ENCODE peak calls at places on chromosomes 6 and 20, in seven cellular contexts. One of them, this sample, is unnamed.

GRCh38 chr20:7415427-7415826 is 524.8 kb downstream of the HAO1 start:
- DNase-seq in activated naive CD8-positive, alpha-beta T cell treated with anti-CD3 and anti-CD28 coated beads, Interleukin-2, amount 50 U/mL, for 16 hours: no peak
- DNase-seq in stimulated activated effector memory CD8-positive, alpha-beta T cell treated with anti-CD3 and anti-CD28 coated beads, Interleukin-12 subunit alpha, Interleukin-12 subunit beta, amount 100 ng/mL, for 72 hours: no peak
- DNase-seq in DND-41: no peak
- DNase-seq in activated gamma-delta T cell: no peak
- DNase-seq in CD8-positive, alpha-beta memory T cell: no peak
- DNase-seq in GDM1: no peak
- DNase-seq in this sample: no peak

GRCh38 chr20:51042657-51043247 is 19.8 kb upstream of the KCNG1 start:
- DNase-seq in stimulated activated effector memory CD8-positive, alpha-beta T cell treated with anti-CD3 and anti-CD28 coated beads, Interleukin-12 subunit alpha, Interleukin-12 subunit beta, amount 100 ng/mL, for 72 hours: no peak
- DNase-seq in activated naive CD8-positive, alpha-beta T cell treated with anti-CD3 and anti-CD28 coated beads, Interleukin-2, amount 50 U/mL, for 16 hours: no peak
- DNase-seq in GDM1: no peak
- DNase-seq in DND-41: no peak
- DNase-seq in activated gamma-delta T cell: no peak
- DNase-seq in CD8-positive, alpha-beta memory T cell: no peak
- DNase-seq in this sample: no peak

GRCh38 chr6:157049126-157049525 is 271.9 kb downstream of the ARID1B start:
- DNase-seq in CD8-positive, alpha-beta memory T cell: no peak
- DNase-seq in activated gamma-delta T cell: no peak
- DNase-seq in stimulated activated effector memory CD8-positive, alpha-beta T cell treated with anti-CD3 and anti-CD28 coated beads, Interleukin-12 subunit alpha, Interleukin-12 subunit beta, amount 100 ng/mL, for 72 hours: no peak
- DNase-seq in GDM1: no peak
- DNase-seq in activated naive CD8-positive, alpha-beta T cell treated with anti-CD3 and anti-CD28 coated beads, Interleukin-2, amount 50 U/mL, for 16 hours: no peak
- DNase-seq in DND-41: no peak
- DNase-seq in this sample: no peak

GRCh38 chr6:16585805-16586204 is 175.5 kb downstream of the ATXN1 start:
- DNase-seq in stimulated activated effector memory CD8-positive, alpha-beta T cell treated with anti-CD3 and anti-CD28 coated beads, Interleukin-12 subunit alpha, Interleukin-12 subunit beta, amount 100 ng/mL, for 72 hours: no peak
- DNase-seq in activated gamma-delta T cell: no peak
- DNase-seq in activated naive CD8-positive, alpha-beta T cell treated with anti-CD3 and anti-CD28 coated beads, Interleukin-2, amount 50 U/mL, for 16 hours: no peak
- DNase-seq in DND-41: no peak
- DNase-seq in GDM1: no peak
- DNase-seq in CD8-positive, alpha-beta memory T cell: no peak
- DNase-seq in this sample: no peak

GRCh38 chr6:18265787-18266523 is 1.6 kb upstream of the DEK start:
- DNase-seq in activated gamma-delta T cell: no peak
- DNase-seq in stimulated activated effector memory CD8-positive, alpha-beta T cell treated with anti-CD3 and anti-CD28 coated beads, Interleukin-12 subunit alpha, Interleukin-12 subunit beta, amount 100 ng/mL, for 72 hours: no peak
- DNase-seq in GDM1: no peak
- DNase-seq in CD8-positive, alpha-beta memory T cell: no peak
- DNase-seq in DND-41: peak
- DNase-seq in activated naive CD8-positive, alpha-beta T cell treated with anti-CD3 and anti-CD28 coated beads, Interleukin-2, amount 50 U/mL, for 16 hours: no peak
- DNase-seq in this sample: no peak

GRCh38 chr6:168152306-168152963 is 73.4 kb upstream of the FRMD1 start:
- DNase-seq in stimulated activated effector memory CD8-positive, alpha-beta T cell treated with anti-CD3 and anti-CD28 coated beads, Interleukin-12 subunit alpha, Interleukin-12 subunit beta, amount 100 ng/mL, for 72 hours: no peak
- DNase-seq in activated naive CD8-positive, alpha-beta T cell treated with anti-CD3 and anti-CD28 coated beads, Interleukin-2, amount 50 U/mL, for 16 hours: no peak
- DNase-seq in GDM1: no peak
- DNase-seq in CD8-positive, alpha-beta memory T cell: no peak
- DNase-seq in DND-41: no peak
- DNase-seq in activated gamma-delta T cell: no peak
- DNase-seq in this sample: no peak

GRCh38 chr6:123016431-123017110 is 20.5 kb downstream of the CLVS2 start:
- DNase-seq in CD8-positive, alpha-beta memory T cell: no peak
- DNase-seq in GDM1: no peak
- DNase-seq in stimulated activated effector memory CD8-positive, alpha-beta T cell treated with anti-CD3 and anti-CD28 coated beads, Interleukin-12 subunit alpha, Interleukin-12 subunit beta, amount 100 ng/mL, for 72 hours: no peak
- DNase-seq in activated gamma-delta T cell: no peak
- DNase-seq in activated naive CD8-positive, alpha-beta T cell treated with anti-CD3 and anti-CD28 coated beads, Interleukin-2, amount 50 U/mL, for 16 hours: no peak
- DNase-seq in DND-41: no peak
- DNase-seq in this sample: no peak

GRCh38 chr6:114282268-114282667 is 60.6 kb downstream of the HS3ST5 start:
- DNase-seq in activated naive CD8-positive, alpha-beta T cell treated with anti-CD3 and anti-CD28 coated beads, Interleukin-2, amount 50 U/mL, for 16 hours: no peak
- DNase-seq in CD8-positive, alpha-beta memory T cell: no peak
- DNase-seq in GDM1: no peak
- DNase-seq in stimulated activated effector memory CD8-positive, alpha-beta T cell treated with anti-CD3 and anti-CD28 coated beads, Interleukin-12 subunit alpha, Interleukin-12 subunit beta, amount 100 ng/mL, for 72 hours: no peak
- DNase-seq in DND-41: no peak
- DNase-seq in activated gamma-delta T cell: no peak
- DNase-seq in this sample: no peak

GRCh38 chr20:49356676-49357075 is 78.8 kb upstream of the ZNFX1 start:
- DNase-seq in GDM1: no peak
- DNase-seq in activated gamma-delta T cell: no peak
- DNase-seq in DND-41: no peak
- DNase-seq in activated naive CD8-positive, alpha-beta T cell treated with anti-CD3 and anti-CD28 coated beads, Interleukin-2, amount 50 U/mL, for 16 hours: no peak
- DNase-seq in CD8-positive, alpha-beta memory T cell: no peak
- DNase-seq in stimulated activated effector memory CD8-positive, alpha-beta T cell treated with anti-CD3 and anti-CD28 coated beads, Interleukin-12 subunit alpha, Interleukin-12 subunit beta, amount 100 ng/mL, for 72 hours: no peak
- DNase-seq in this sample: no peak

GRCh38 chr6:154901856-154902552 is 93.1 kb upstream of the TIAM2 start:
- DNase-seq in activated gamma-delta T cell: no peak
- DNase-seq in GDM1: no peak
- DNase-seq in CD8-positive, alpha-beta memory T cell: no peak
- DNase-seq in activated naive CD8-positive, alpha-beta T cell treated with anti-CD3 and anti-CD28 coated beads, Interleukin-2, amount 50 U/mL, for 16 hours: no peak
- DNase-seq in stimulated activated effector memory CD8-positive, alpha-beta T cell treated with anti-CD3 and anti-CD28 coated beads, Interleukin-12 subunit alpha, Interleukin-12 subunit beta, amount 100 ng/mL, for 72 hours: no peak
- DNase-seq in DND-41: no peak
- DNase-seq in this sample: no peak

GRCh38 chr20:36085686-36086267 is 68.8 kb upstream of the EPB41L1 start:
- DNase-seq in DND-41: no peak
- DNase-seq in stimulated activated effector memory CD8-positive, alpha-beta T cell treated with anti-CD3 and anti-CD28 coated beads, Interleukin-12 subunit alpha, Interleukin-12 subunit beta, amount 100 ng/mL, for 72 hours: no peak
- DNase-seq in CD8-positive, alpha-beta memory T cell: no peak
- DNase-seq in GDM1: no peak
- DNase-seq in activated gamma-delta T cell: no peak
- DNase-seq in activated naive CD8-positive, alpha-beta T cell treated with anti-CD3 and anti-CD28 coated beads, Interleukin-2, amount 50 U/mL, for 16 hours: no peak
- DNase-seq in this sample: no peak

GRCh38 chr20:62652051-62652893 is 10.0 kb downstream of the SLCO4A1 start:
- DNase-seq in CD8-positive, alpha-beta memory T cell: peak
- DNase-seq in activated naive CD8-positive, alpha-beta T cell treated with anti-CD3 and anti-CD28 coated beads, Interleukin-2, amount 50 U/mL, for 16 hours: no peak
- DNase-seq in activated gamma-delta T cell: no peak
- DNase-seq in stimulated activated effector memory CD8-positive, alpha-beta T cell treated with anti-CD3 and anti-CD28 coated beads, Interleukin-12 subunit alpha, Interleukin-12 subunit beta, amount 100 ng/mL, for 72 hours: peak
- DNase-seq in GDM1: no peak
- DNase-seq in DND-41: no peak
- DNase-seq in this sample: peak

GRCh38 chr20:54132612-54133433 is 41.0 kb downstream of the CYP24A1 start:
- DNase-seq in CD8-positive, alpha-beta memory T cell: no peak
- DNase-seq in GDM1: no peak
- DNase-seq in activated naive CD8-positive, alpha-beta T cell treated with anti-CD3 and anti-CD28 coated beads, Interleukin-2, amount 50 U/mL, for 16 hours: no peak
- DNase-seq in DND-41: no peak
- DNase-seq in activated gamma-delta T cell: no peak
- DNase-seq in stimulated activated effector memory CD8-positive, alpha-beta T cell treated with anti-CD3 and anti-CD28 coated beads, Interleukin-12 subunit alpha, Interleukin-12 subunit beta, amount 100 ng/mL, for 72 hours: no peak
- DNase-seq in this sample: no peak

GRCh38 chr6:111591370-111591900 is 14.2 kb downstream of the TRAF3IP2 start:
- DNase-seq in GDM1: no peak
- DNase-seq in CD8-positive, alpha-beta memory T cell: no peak
- DNase-seq in activated naive CD8-positive, alpha-beta T cell treated with anti-CD3 and anti-CD28 coated beads, Interleukin-2, amount 50 U/mL, for 16 hours: no peak
- DNase-seq in DND-41: no peak
- DNase-seq in activated gamma-delta T cell: no peak
- DNase-seq in stimulated activated effector memory CD8-positive, alpha-beta T cell treated with anti-CD3 and anti-CD28 coated beads, Interleukin-12 subunit alpha, Interleukin-12 subunit beta, amount 100 ng/mL, for 72 hours: no peak
- DNase-seq in this sample: no peak

GRCh38 chr6:170253226-170253909 is 37.5 kb downstream of the DLL1 start:
- DNase-seq in activated gamma-delta T cell: no peak
- DNase-seq in stimulated activated effector memory CD8-positive, alpha-beta T cell treated with anti-CD3 and anti-CD28 coated beads, Interleukin-12 subunit alpha, Interleukin-12 subunit beta, amount 100 ng/mL, for 72 hours: no peak
- DNase-seq in DND-41: no peak
- DNase-seq in GDM1: no peak
- DNase-seq in CD8-positive, alpha-beta memory T cell: no peak
- DNase-seq in activated naive CD8-positive, alpha-beta T cell treated with anti-CD3 and anti-CD28 coated beads, Interleukin-2, amount 50 U/mL, for 16 hours: no peak
- DNase-seq in this sample: no peak

GRCh38 chr6:14770572-14770971 is 475.3 kb upstream of the JARID2 start:
- DNase-seq in DND-41: no peak
- DNase-seq in stimulated activated effector memory CD8-positive, alpha-beta T cell treated with anti-CD3 and anti-CD28 coated beads, Interleukin-12 subunit alpha, Interleukin-12 subunit beta, amount 100 ng/mL, for 72 hours: no peak
- DNase-seq in GDM1: no peak
- DNase-seq in CD8-positive, alpha-beta memory T cell: no peak
- DNase-seq in activated gamma-delta T cell: no peak
- DNase-seq in activated naive CD8-positive, alpha-beta T cell treated with anti-CD3 and anti-CD28 coated beads, Interleukin-2, amount 50 U/mL, for 16 hours: no peak
- DNase-seq in this sample: no peak

GRCh38 chr6:86142326-86142725 is 499.6 kb upstream of the SYNCRIP start:
- DNase-seq in CD8-positive, alpha-beta memory T cell: no peak
- DNase-seq in activated naive CD8-positive, alpha-beta T cell treated with anti-CD3 and anti-CD28 coated beads, Interleukin-2, amount 50 U/mL, for 16 hours: no peak
- DNase-seq in DND-41: no peak
- DNase-seq in activated gamma-delta T cell: no peak
- DNase-seq in stimulated activated effector memory CD8-positive, alpha-beta T cell treated with anti-CD3 and anti-CD28 coated beads, Interleukin-12 subunit alpha, Interleukin-12 subunit beta, amount 100 ng/mL, for 72 hours: no peak
- DNase-seq in GDM1: no peak
- DNase-seq in this sample: no peak

GRCh38 chr6:105482227-105482839 is 79.5 kb upstream of the PREP start:
- DNase-seq in CD8-positive, alpha-beta memory T cell: no peak
- DNase-seq in activated gamma-delta T cell: no peak
- DNase-seq in stimulated activated effector memory CD8-positive, alpha-beta T cell treated with anti-CD3 and anti-CD28 coated beads, Interleukin-12 subunit alpha, Interleukin-12 subunit beta, amount 100 ng/mL, for 72 hours: no peak
- DNase-seq in DND-41: peak
- DNase-seq in GDM1: no peak
- DNase-seq in activated naive CD8-positive, alpha-beta T cell treated with anti-CD3 and anti-CD28 coated beads, Interleukin-2, amount 50 U/mL, for 16 hours: no peak
- DNase-seq in this sample: no peak

GRCh38 chr6:22575190-22575589 is 5.8 kb downstream of the HDGFL1 start:
- DNase-seq in DND-41: no peak
- DNase-seq in activated naive CD8-positive, alpha-beta T cell treated with anti-CD3 and anti-CD28 coated beads, Interleukin-2, amount 50 U/mL, for 16 hours: no peak
- DNase-seq in stimulated activated effector memory CD8-positive, alpha-beta T cell treated with anti-CD3 and anti-CD28 coated beads, Interleukin-12 subunit alpha, Interleukin-12 subunit beta, amount 100 ng/mL, for 72 hours: no peak
- DNase-seq in activated gamma-delta T cell: no peak
- DNase-seq in CD8-positive, alpha-beta memory T cell: no peak
- DNase-seq in GDM1: no peak
- DNase-seq in this sample: no peak

GRCh38 chr6:37303891-37304503 is 46.1 kb upstream of the TMEM217 start:
- DNase-seq in DND-41: peak
- DNase-seq in stimulated activated effector memory CD8-positive, alpha-beta T cell treated with anti-CD3 and anti-CD28 coated beads, Interleukin-12 subunit alpha, Interleukin-12 subunit beta, amount 100 ng/mL, for 72 hours: no peak
- DNase-seq in CD8-positive, alpha-beta memory T cell: no peak
- DNase-seq in GDM1: no peak
- DNase-seq in activated gamma-delta T cell: no peak
- DNase-seq in activated naive CD8-positive, alpha-beta T cell treated with anti-CD3 and anti-CD28 coated beads, Interleukin-2, amount 50 U/mL, for 16 hours: no peak
- DNase-seq in this sample: no peak

GRCh38 chr20:62952373-62953166 is at the start of gene SLC17A9:
- DNase-seq in activated naive CD8-positive, alpha-beta T cell treated with anti-CD3 and anti-CD28 coated beads, Interleukin-2, amount 50 U/mL, for 16 hours: peak
- DNase-seq in GDM1: peak
- DNase-seq in CD8-positive, alpha-beta memory T cell: peak
- DNase-seq in activated gamma-delta T cell: peak
- DNase-seq in DND-41: no peak
- DNase-seq in stimulated activated effector memory CD8-positive, alpha-beta T cell treated with anti-CD3 and anti-CD28 coated beads, Interleukin-12 subunit alpha, Interleukin-12 subunit beta, amount 100 ng/mL, for 72 hours: peak
- DNase-seq in this sample: peak

GRCh38 chr6:84220809-84221409 is 6.5 kb downstream of the CEP162 start:
- DNase-seq in stimulated activated effector memory CD8-positive, alpha-beta T cell treated with anti-CD3 and anti-CD28 coated beads, Interleukin-12 subunit alpha, Interleukin-12 subunit beta, amount 100 ng/mL, for 72 hours: no peak
- DNase-seq in GDM1: no peak
- DNase-seq in CD8-positive, alpha-beta memory T cell: no peak
- DNase-seq in DND-41: no peak
- DNase-seq in activated naive CD8-positive, alpha-beta T cell treated with anti-CD3 and anti-CD28 coated beads, Interleukin-2, amount 50 U/mL, for 16 hours: no peak
- DNase-seq in activated gamma-delta T cell: no peak
- DNase-seq in this sample: no peak

GRCh38 chr6:62479722-62480121 is 193.7 kb upstream of the KHDRBS2 start:
- DNase-seq in GDM1: no peak
- DNase-seq in stimulated activated effector memory CD8-positive, alpha-beta T cell treated with anti-CD3 and anti-CD28 coated beads, Interleukin-12 subunit alpha, Interleukin-12 subunit beta, amount 100 ng/mL, for 72 hours: no peak
- DNase-seq in DND-41: no peak
- DNase-seq in activated naive CD8-positive, alpha-beta T cell treated with anti-CD3 and anti-CD28 coated beads, Interleukin-2, amount 50 U/mL, for 16 hours: no peak
- DNase-seq in activated gamma-delta T cell: no peak
- DNase-seq in CD8-positive, alpha-beta memory T cell: no peak
- DNase-seq in this sample: no peak

GRCh38 chr6:106799008-106799952 is 169.9 kb downstream of the QRSL1 start:
- DNase-seq in activated naive CD8-positive, alpha-beta T cell treated with anti-CD3 and anti-CD28 coated beads, Interleukin-2, amount 50 U/mL, for 16 hours: no peak
- DNase-seq in CD8-positive, alpha-beta memory T cell: no peak
- DNase-seq in GDM1: no peak
- DNase-seq in activated gamma-delta T cell: no peak
- DNase-seq in stimulated activated effector memory CD8-positive, alpha-beta T cell treated with anti-CD3 and anti-CD28 coated beads, Interleukin-12 subunit alpha, Interleukin-12 subunit beta, amount 100 ng/mL, for 72 hours: no peak
- DNase-seq in DND-41: peak
- DNase-seq in this sample: no peak

GRCh38 chr20:1734269-1734858 is 76.8 kb upstream of the SIRPG start:
- DNase-seq in CD8-positive, alpha-beta memory T cell: no peak
- DNase-seq in activated naive CD8-positive, alpha-beta T cell treated with anti-CD3 and anti-CD28 coated beads, Interleukin-2, amount 50 U/mL, for 16 hours: no peak
- DNase-seq in activated gamma-delta T cell: no peak
- DNase-seq in DND-41: peak
- DNase-seq in GDM1: peak
- DNase-seq in stimulated activated effector memory CD8-positive, alpha-beta T cell treated with anti-CD3 and anti-CD28 coated beads, Interleukin-12 subunit alpha, Interleukin-12 subunit beta, amount 100 ng/mL, for 72 hours: no peak
- DNase-seq in this sample: no peak

GRCh38 chr6:18115356-18115755 is 7.1 kb downstream of the NHLRC1 start:
- DNase-seq in activated gamma-delta T cell: no peak
- DNase-seq in stimulated activated effector memory CD8-positive, alpha-beta T cell treated with anti-CD3 and anti-CD28 coated beads, Interleukin-12 subunit alpha, Interleukin-12 subunit beta, amount 100 ng/mL, for 72 hours: no peak
- DNase-seq in CD8-positive, alpha-beta memory T cell: no peak
- DNase-seq in GDM1: peak
- DNase-seq in DND-41: no peak
- DNase-seq in activated naive CD8-positive, alpha-beta T cell treated with anti-CD3 and anti-CD28 coated beads, Interleukin-2, amount 50 U/mL, for 16 hours: no peak
- DNase-seq in this sample: no peak

GRCh38 chr20:20368414-20369352 is 779 bp downstream of the INSM1 start:
- DNase-seq in activated gamma-delta T cell: no peak
- DNase-seq in DND-41: no peak
- DNase-seq in stimulated activated effector memory CD8-positive, alpha-beta T cell treated with anti-CD3 and anti-CD28 coated beads, Interleukin-12 subunit alpha, Interleukin-12 subunit beta, amount 100 ng/mL, for 72 hours: no peak
- DNase-seq in GDM1: no peak
- DNase-seq in CD8-positive, alpha-beta memory T cell: no peak
- DNase-seq in activated naive CD8-positive, alpha-beta T cell treated with anti-CD3 and anti-CD28 coated beads, Interleukin-2, amount 50 U/mL, for 16 hours: no peak
- DNase-seq in this sample: no peak

GRCh38 chr6:14883921-14884320 is 361.9 kb upstream of the JARID2 start:
- DNase-seq in stimulated activated effector memory CD8-positive, alpha-beta T cell treated with anti-CD3 and anti-CD28 coated beads, Interleukin-12 subunit alpha, Interleukin-12 subunit beta, amount 100 ng/mL, for 72 hours: no peak
- DNase-seq in activated naive CD8-positive, alpha-beta T cell treated with anti-CD3 and anti-CD28 coated beads, Interleukin-2, amount 50 U/mL, for 16 hours: no peak
- DNase-seq in DND-41: no peak
- DNase-seq in GDM1: peak
- DNase-seq in activated gamma-delta T cell: no peak
- DNase-seq in CD8-positive, alpha-beta memory T cell: no peak
- DNase-seq in this sample: no peak